ENCODE peak calls at places on chromosomes 6 and 20, in four cellular contexts. Z is GM12878, W is HepG2, T is K562. F is an unnamed sample.

GRCh38 chr6:27260836-27261375 is 13.4 kb downstream of the PRSS16 start:
- DNase-seq in Z (no peak), W (no peak), T (no peak), F (no peak)

GRCh38 chr6:133432021-133432989 is 191.1 kb downstream of the EYA4 start:
- DNase-seq in Z (no peak), W (no peak), T (no peak), F (no peak)

GRCh38 chr20:20710847-20711315 is 1.6 kb downstream of the RALGAPA2 start:
- DNase-seq in Z (no peak), W (peak; percentile 90), T (no peak), F (no peak)

GRCh38 chr20:4192378-4193048 is 177.2 kb upstream of the RNF24 start:
- DNase-seq in Z (no peak), W (no peak), T (peak; percentile 91), F (no peak)

GRCh38 chr6:143451531-143451930 is 926 bp downstream of the PEX3 start:
- DNase-seq in Z (no peak), W (no peak), T (no peak), F (no peak)

GRCh38 chr6:35327349-35328027 is 14.9 kb upstream of the PPARD start:
- DNase-seq in Z (no peak), W (peak; percentile 71), T (peak; percentile 73), F (peak; percentile 69)

GRCh38 chr20:44033344-44033743 is 118.7 kb downstream of the TOX2 start:
- DNase-seq in Z (no peak), W (no peak), T (no peak), F (peak; percentile 38)

GRCh38 chr6:55758156-55758942 is 117.0 kb downstream of the BMP5 start:
- DNase-seq in Z (no peak), W (peak; percentile 5), T (no peak), F (no peak)

GRCh38 chr20:38900606-38901005 is 25.6 kb upstream of the FAM83D start:
- DNase-seq in Z (no peak), W (no peak), T (no peak), F (no peak)

GRCh38 chr6:107616776-107617175 is 126.9 kb downstream of the SOBP start:
- DNase-seq in Z (no peak), W (no peak), T (no peak), F (peak; percentile 64)
- H3K4me1 ChIP-seq in Z (peaks cover 14% of the 10 kb centered on the region), W (peaks cover 5% of the 10 kb centered on the region), T (no peaks in the 10 kb centered on the region), F (peaks cover 53% of the 10 kb centered on the region)

GRCh38 chr20:59253779-59254319 is 46.6 kb upstream of the EDN3 start:
- DNase-seq in Z (no peak), W (no peak), T (no peak), F (peak; percentile 13)
- TF ChIP-seq NFIC in Z (no peak), W (no peak), T (no peak), F (no peak)

GRCh38 chr20:59153832-59154231 is 9.8 kb upstream of the ZNF831 start:
- DNase-seq in Z (no peak), W (no peak), T (no peak), F (no peak)

GRCh38 chr20:59154317-59155013 is 9.2 kb upstream of the ZNF831 start:
- DNase-seq in Z (no peak), W (no peak), T (no peak), F (no peak)

GRCh38 chr20:59151820-59152219 is 11.8 kb upstream of the ZNF831 start:
- DNase-seq in Z (no peak), W (no peak), T (no peak), F (no peak)

GRCh38 chr20:59152559-59153354 is 10.9 kb upstream of the ZNF831 start:
- DNase-seq in Z (no peak), W (no peak), T (no peak), F (no peak)

GRCh38 chr20:59153355-59153681 is 10.3 kb upstream of the ZNF831 start:
- DNase-seq in Z (no peak), W (no peak), T (no peak), F (no peak)
- H3K4me1 ChIP-seq in Z (no peaks in the 10 kb centered on the region), W (no peaks in the 10 kb centered on the region), T (no peaks in the 10 kb centered on the region), F (no peaks in the 10 kb centered on the region)

GRCh38 chr6:14241255-14242070 is 123.9 kb downstream of the CD83 start:
- DNase-seq in Z (peak; percentile 11), W (no peak), T (no peak), F (no peak)

GRCh38 chr6:14240411-14241166 is 123.0 kb downstream of the CD83 start:
- DNase-seq in Z (no peak), W (no peak), T (no peak), F (no peak)

GRCh38 chr6:14246876-14247275 is 129.3 kb downstream of the CD83 start:
- DNase-seq in Z (no peak), W (no peak), T (no peak), F (no peak)

GRCh38 chr6:14239097-14239496 is 121.5 kb downstream of the CD83 start:
- DNase-seq in Z (no peak), W (no peak), T (no peak), F (no peak)

GRCh38 chr6:14243617-14244016 is 126.0 kb downstream of the CD83 start:
- DNase-seq in Z (no peak), W (no peak), T (no peak), F (no peak)
- TF ChIP-seq NFIC in Z (no peak), W (no peak), T (no peak), F (no peak)